ENCODE peak calls at places on chromosomes 11 and 22, in four cellular contexts. One of them, this sample, is unnamed.

GRCh38 chr22:43488937-43489336 is 77.1 kb downstream of the MPPED1 start:
- DNase-seq in K562: no peak
- DNase-seq in GM12878: no peak
- DNase-seq in HepG2: no peak
- DNase-seq in this sample: no peak

GRCh38 chr11:123762422-123762821 is 8.1 kb upstream of the OR6X1 start:
- DNase-seq in GM12878: no peak
- DNase-seq in K562: no peak
- DNase-seq in HepG2: no peak
- DNase-seq in this sample: no peak

GRCh38 chr22:30370681-30371080 is 13.9 kb downstream of the CCDC157 start:
- DNase-seq in HepG2: no peak
- DNase-seq in GM12878: no peak
- DNase-seq in K562: no peak
- DNase-seq in this sample: peak; percentile 55

GRCh38 chr11:86743223-86744118 is 56.9 kb upstream of the PRSS23 start:
- DNase-seq in GM12878: no peak
- DNase-seq in K562: peak; percentile 58
- DNase-seq in HepG2: peak; percentile 57
- DNase-seq in this sample: no peak

GRCh38 chr11:32297629-32298028 is 137.7 kb downstream of the WT1 start:
- DNase-seq in K562: peak; percentile 34
- DNase-seq in HepG2: no peak
- DNase-seq in GM12878: no peak
- DNase-seq in this sample: peak; percentile 38

GRCh38 chr22:44567846-44568493 is 69.9 kb upstream of the RTL6 start:
- DNase-seq in GM12878: no peak
- DNase-seq in HepG2: peak; percentile 45
- DNase-seq in K562: no peak
- DNase-seq in this sample: no peak

GRCh38 chr11:112971200-112971599 is 10.0 kb downstream of the NCAM1 start:
- DNase-seq in HepG2: no peak
- DNase-seq in GM12878: no peak
- DNase-seq in K562: no peak
- DNase-seq in this sample: no peak

GRCh38 chr22:30040499-30041055 is 39.7 kb upstream of the HORMAD2 start:
- DNase-seq in K562: no peak
- DNase-seq in GM12878: no peak
- DNase-seq in HepG2: no peak
- DNase-seq in this sample: no peak

GRCh38 chr11:128498846-128499245 is 88.5 kb downstream of the ETS1 start:
- DNase-seq in GM12878: no peak
- DNase-seq in K562: no peak
- DNase-seq in HepG2: no peak
- DNase-seq in this sample: no peak

GRCh38 chr11:82883853-82884252 is 16.4 kb downstream of the PRCP start:
- DNase-seq in GM12878: no peak
- DNase-seq in K562: no peak
- DNase-seq in HepG2: no peak
- DNase-seq in this sample: peak; percentile 43

GRCh38 chr11:27912916-27913315 is 195.0 kb downstream of the KIF18A start:
- DNase-seq in K562: no peak
- DNase-seq in GM12878: no peak
- DNase-seq in HepG2: no peak
- DNase-seq in this sample: no peak

GRCh38 chr11:48034926-48035876 is 54.8 kb downstream of the PTPRJ start:
- DNase-seq in HepG2: no peak
- DNase-seq in GM12878: no peak
- DNase-seq in K562: no peak
- DNase-seq in this sample: no peak

GRCh38 chr11:123020968-123021367 is 39.3 kb upstream of the BSX start:
- DNase-seq in HepG2: peak; percentile 43
- DNase-seq in GM12878: no peak
- DNase-seq in K562: no peak
- DNase-seq in this sample: peak; percentile 76

GRCh38 chr11:111966678-111967077 is 29.5 kb downstream of the DIXDC1 start:
- DNase-seq in GM12878: no peak
- DNase-seq in HepG2: no peak
- DNase-seq in K562: no peak
- DNase-seq in this sample: no peak

GRCh38 chr22:19884161-19884953 is 29.7 kb upstream of the GNB1L start:
- DNase-seq in HepG2: no peak
- DNase-seq in GM12878: no peak
- DNase-seq in K562: no peak
- DNase-seq in this sample: peak; percentile 31

DNA sequence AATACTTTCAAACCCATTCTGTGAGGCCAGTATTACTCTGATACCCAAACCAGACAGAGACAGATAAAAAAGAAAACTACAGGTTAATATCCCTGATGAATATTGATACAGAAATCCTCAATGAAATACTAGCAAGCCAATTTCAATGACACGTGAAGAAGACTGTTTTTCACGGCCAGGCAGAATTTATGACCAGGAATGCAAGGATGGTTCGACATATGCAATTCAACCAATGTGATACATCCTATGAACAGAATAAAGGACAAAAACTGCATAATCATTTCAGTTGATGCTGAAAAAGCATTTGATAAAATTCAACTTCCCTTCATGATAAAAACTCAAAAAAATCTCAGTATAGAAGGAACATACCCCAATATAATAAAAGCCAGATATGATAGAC is 44.5 kb downstream of the SLC22A24 start:
- DNase-seq in K562: no peak
- DNase-seq in GM12878: no peak
- DNase-seq in HepG2: no peak
- DNase-seq in this sample: no peak
- TF ChIP-seq FOXM1 in K562: no peak
- TF ChIP-seq FOXM1 in GM12878: no peak
- TF ChIP-seq FOXM1 in HepG2: no peak
- TF ChIP-seq FOXM1 in this sample: no peak

GRCh38 chr22:27475548-27475897 is 326.0 kb downstream of the MN1 start:
- DNase-seq in K562: no peak
- DNase-seq in GM12878: no peak
- DNase-seq in HepG2: no peak
- DNase-seq in this sample: no peak

GRCh38 chr22:27474711-27475547 is 326.6 kb downstream of the MN1 start:
- DNase-seq in K562: no peak
- DNase-seq in GM12878: no peak
- DNase-seq in HepG2: no peak
- DNase-seq in this sample: no peak

GRCh38 chr22:27477171-27477570 is 324.4 kb downstream of the MN1 start:
- DNase-seq in GM12878: no peak
- DNase-seq in K562: no peak
- DNase-seq in HepG2: no peak
- DNase-seq in this sample: no peak

GRCh38 chr22:27476318-27476717 is 325.2 kb downstream of the MN1 start:
- DNase-seq in HepG2: no peak
- DNase-seq in GM12878: no peak
- DNase-seq in K562: no peak
- DNase-seq in this sample: no peak

GRCh38 chr22:27476729-27477128 is 324.8 kb downstream of the MN1 start:
- DNase-seq in HepG2: no peak
- DNase-seq in K562: no peak
- DNase-seq in GM12878: no peak
- DNase-seq in this sample: no peak
- TF ChIP-seq ZBTB33 in HepG2: no peak
- TF ChIP-seq ZBTB33 in K562: no peak
- TF ChIP-seq ZBTB33 in GM12878: no peak
- TF ChIP-seq ZBTB33 in this sample: no peak

GRCh38 chr11:88174627-88175003 is 628 bp downstream of the RAB38 start:
- DNase-seq in HepG2: no peak
- DNase-seq in K562: no peak
- DNase-seq in GM12878: no peak
- DNase-seq in this sample: no peak
- TF ChIP-seq FOXM1 in HepG2: no peak
- TF ChIP-seq FOXM1 in K562: no peak
- TF ChIP-seq FOXM1 in GM12878: no peak
- TF ChIP-seq FOXM1 in this sample: no peak

GRCh38 chr22:41856484-41856883 is 23.6 kb downstream of the SREBF2 start:
- DNase-seq in HepG2: no peak
- DNase-seq in K562: no peak
- DNase-seq in GM12878: no peak
- DNase-seq in this sample: no peak
- TF ChIP-seq ZBTB33 in HepG2: no peak
- TF ChIP-seq ZBTB33 in K562: no peak
- TF ChIP-seq ZBTB33 in GM12878: no peak
- TF ChIP-seq ZBTB33 in this sample: no peak

DNA sequence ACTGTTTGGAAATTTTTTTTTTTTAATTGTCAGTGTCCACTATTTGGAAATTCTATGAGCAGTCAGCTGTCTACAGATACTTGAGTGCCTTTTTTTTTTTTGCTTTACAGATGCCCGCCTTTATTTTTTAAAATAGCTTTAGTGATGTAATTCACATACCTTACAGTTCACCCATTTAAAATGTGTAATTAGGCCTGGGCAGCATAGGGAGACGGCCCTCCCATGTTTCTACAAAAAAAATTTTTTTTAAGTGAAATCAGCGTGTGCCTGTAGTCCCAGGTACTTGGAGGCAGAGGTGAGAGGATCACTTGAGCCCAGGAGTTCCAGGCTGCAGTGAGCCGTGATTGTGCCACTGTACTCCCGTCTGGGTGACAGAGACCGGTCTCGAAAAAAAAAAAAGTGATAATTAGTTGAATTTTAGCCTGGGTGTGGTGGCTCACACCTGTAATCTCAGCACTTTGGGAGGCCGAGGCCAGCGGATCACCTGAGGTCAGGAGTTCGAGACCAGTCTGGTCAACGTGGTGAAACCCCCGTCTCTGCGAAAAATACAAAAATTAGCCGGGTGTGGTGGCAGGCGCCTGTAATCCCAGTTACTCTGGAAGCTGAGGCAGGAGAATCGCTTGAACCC is 1.5 kb downstream of the ZNF143 start:
- DNase-seq in HepG2: no peak
- DNase-seq in GM12878: no peak
- DNase-seq in K562: no peak
- DNase-seq in this sample: no peak
- TF ChIP-seq FOXM1 in HepG2: no peak
- TF ChIP-seq FOXM1 in GM12878: no peak
- TF ChIP-seq FOXM1 in K562: no peak
- TF ChIP-seq FOXM1 in this sample: no peak

GRCh38 chr11:7050191-7050590 is 29.9 kb downstream of the NLRP14 start:
- DNase-seq in K562: no peak
- DNase-seq in GM12878: no peak
- DNase-seq in HepG2: no peak
- DNase-seq in this sample: no peak

DNA sequence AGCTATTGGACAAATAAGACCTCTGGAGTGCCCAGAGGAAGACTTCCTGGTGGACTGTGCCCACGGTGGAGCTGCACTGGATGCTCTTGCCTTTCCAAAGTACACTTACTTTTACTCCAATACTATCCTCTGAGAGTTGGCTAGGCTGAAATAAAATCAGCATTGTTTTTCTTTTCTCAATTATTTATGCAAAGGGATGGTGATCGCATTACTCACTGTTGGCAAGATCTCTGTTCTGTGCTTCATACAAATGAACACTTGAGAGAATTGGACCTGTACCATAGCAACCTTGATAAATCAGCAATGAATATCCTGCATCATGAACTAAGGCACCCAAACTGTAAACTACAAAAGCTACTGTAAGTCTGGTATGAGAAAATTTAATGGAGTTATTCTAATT is 26.2 kb downstream of the NLRP14 start:
- DNase-seq in GM12878: no peak
- DNase-seq in HepG2: no peak
- DNase-seq in K562: no peak
- DNase-seq in this sample: no peak
- TF ChIP-seq ZBTB33 in GM12878: no peak
- TF ChIP-seq ZBTB33 in HepG2: no peak
- TF ChIP-seq ZBTB33 in K562: no peak
- TF ChIP-seq ZBTB33 in this sample: no peak

GRCh38 chr11:118819687-118820086 is 28.7 kb upstream of the DDX6 start:
- DNase-seq in HepG2: no peak
- DNase-seq in K562: no peak
- DNase-seq in GM12878: no peak
- DNase-seq in this sample: no peak

GRCh38 chr11:118818130-118818529 is 27.2 kb upstream of the DDX6 start:
- DNase-seq in HepG2: no peak
- DNase-seq in K562: no peak
- DNase-seq in GM12878: no peak
- DNase-seq in this sample: no peak

DNA sequence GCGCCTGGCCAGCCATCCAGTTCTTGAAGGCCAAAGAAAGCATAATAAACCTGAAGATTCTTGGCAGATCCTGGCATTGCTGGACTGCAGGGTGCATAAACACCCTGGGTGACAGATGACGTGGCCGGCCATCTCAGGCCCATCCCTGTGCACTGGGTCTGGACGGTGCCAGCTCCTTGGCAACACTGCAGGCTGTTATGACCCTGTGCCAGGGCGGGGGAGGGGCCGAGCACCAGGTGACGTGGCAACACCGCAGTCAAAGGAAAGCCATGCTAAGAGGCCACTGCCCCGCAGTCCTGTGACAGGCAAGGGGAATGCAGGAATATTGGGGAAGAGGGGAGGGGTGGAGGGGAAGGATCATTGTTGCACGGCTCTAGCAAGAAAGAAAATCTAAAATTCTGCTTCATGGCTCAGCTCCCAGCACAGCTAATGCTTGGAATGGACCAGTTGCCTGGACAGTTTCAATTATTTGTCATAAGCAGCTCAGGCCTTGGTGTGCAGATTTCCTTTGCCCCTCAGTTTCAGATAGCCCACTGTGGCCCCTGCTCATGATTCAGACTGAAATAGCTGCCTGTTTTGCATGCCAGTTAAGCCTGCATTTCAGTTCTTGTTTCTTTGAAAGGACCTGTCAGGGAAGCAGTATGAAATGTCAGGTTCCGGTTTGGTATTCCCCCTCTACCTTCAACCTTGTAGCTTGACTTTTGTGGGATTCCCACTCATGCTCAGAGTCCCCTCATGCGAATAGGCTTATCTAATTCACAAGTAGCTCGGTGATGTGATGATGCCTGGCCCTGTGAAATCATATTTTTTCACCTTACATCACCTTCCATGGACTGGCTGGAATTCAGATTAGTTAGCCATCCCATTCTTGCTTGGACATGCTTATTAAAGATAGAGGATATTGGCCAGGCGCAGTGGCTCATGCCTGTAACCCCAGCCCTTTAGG is 29.7 kb upstream of the DDX6 start:
- DNase-seq in K562: no peak
- DNase-seq in HepG2: no peak
- DNase-seq in GM12878: peak; percentile 99
- DNase-seq in this sample: peak; percentile 31
- TF ChIP-seq FOXM1 in K562: no peak
- TF ChIP-seq FOXM1 in HepG2: no peak
- TF ChIP-seq FOXM1 in GM12878: peak; percentile 96
- TF ChIP-seq FOXM1 in this sample: no peak

GRCh38 chr11:34238533-34238932 is 119.3 kb downstream of the ABTB2 start:
- DNase-seq in GM12878: no peak
- DNase-seq in HepG2: no peak
- DNase-seq in K562: no peak
- DNase-seq in this sample: no peak
- TF ChIP-seq ZBTB33 in GM12878: no peak
- TF ChIP-seq ZBTB33 in HepG2: no peak
- TF ChIP-seq ZBTB33 in K562: no peak
- TF ChIP-seq ZBTB33 in this sample: no peak